ENCODE peak calls at places on chromosomes 3 and 15, in five cellular contexts. R is RWPE1, N is cardiac fibroblast, E is HL-60, C is fibroblast of pulmonary artery. F is an unnamed sample.

GRCh38 chr3:67384790-67385397 is 269.5 kb downstream of the SUCLG2 start:
- DNase-seq in R (no peak), N (peak), C (peak), E (peak), F (peak)

GRCh38 chr15:44296625-44297524 is 8.4 kb downstream of the GOLM2 start:
- DNase-seq in R (peak), N (peak), E (peak), C (peak), F (peak)

GRCh38 chr3:183274609-183275008 is 21.6 kb downstream of the B3GNT5 start:
- DNase-seq in N (peak), E (no peak), C (no peak), R (peak), F (peak)

GRCh38 chr3:69324362-69325025 is 61.4 kb downstream of the FRMD4B start:
- DNase-seq in E (peak), R (no peak), N (peak), C (peak), F (no peak)

GRCh38 chr15:70505971-70506887 is 257.1 kb downstream of the UACA start:
- DNase-seq in E (no peak), C (no peak), R (no peak), N (no peak), F (no peak)

GRCh38 chr15:90059208-90059985 is 42.9 kb downstream of the IDH2 start:
- DNase-seq in R (no peak), E (peak), N (no peak), C (no peak), F (no peak)

GRCh38 chr15:66067687-66068086 is 185.9 kb downstream of the MEGF11 start:
- DNase-seq in N (no peak), R (no peak), E (no peak), C (no peak), F (no peak)

GRCh38 chr15:39468341-39468740 is 112.5 kb upstream of the THBS1 start:
- DNase-seq in E (peak), N (no peak), C (no peak), R (no peak), F (no peak)

GRCh38 chr15:61764141-61764540 is 296.1 kb downstream of the VPS13C start:
- DNase-seq in N (peak), R (no peak), E (no peak), C (no peak), F (no peak)

GRCh38 chr3:182989566-182989965 is 9.2 kb upstream of the DCUN1D1 start:
- DNase-seq in C (no peak), E (no peak), R (peak), N (no peak), F (no peak)

GRCh38 chr3:159919873-159920272 is 68.8 kb upstream of the IL12A start:
- DNase-seq in E (no peak), C (peak), R (no peak), N (peak), F (peak)

GRCh38 chr3:150136242-150136641 is 165.5 kb upstream of the PFN2 start:
- DNase-seq in R (no peak), N (no peak), C (no peak), E (no peak), F (no peak)

GRCh38 chr3:182105875-182106274 is 394.1 kb downstream of the SOX2 start:
- DNase-seq in C (no peak), E (no peak), R (peak), N (no peak), F (peak)

GRCh38 chr3:195207731-195208130 is 63.2 kb downstream of the XXYLT1 start:
- DNase-seq in R (no peak), E (no peak), C (peak), N (no peak), F (no peak)

GRCh38 chr15:38398134-38398533 is 55.8 kb upstream of the FAM98B start:
- DNase-seq in N (peak), E (no peak), C (peak), R (peak), F (peak)

GRCh38 chr15:71125831-71126453 is 10.7 kb downstream of the THSD4 start:
- DNase-seq in E (no peak), R (no peak), C (no peak), N (no peak), F (no peak)

GRCh38 chr15:76235186-76235826 is 76.0 kb downstream of the ETFA start:
- DNase-seq in N (peak), E (no peak), R (peak), C (peak), F (peak)

GRCh38 chr3:103644450-103644849 is 1209.6 kb downstream of the ZPLD1 start:
- DNase-seq in C (no peak), N (no peak), R (no peak), E (no peak), F (peak)

GRCh38 chr3:155230382-155230781 is 63.1 kb downstream of the STRIT1 start:
- DNase-seq in R (no peak), N (peak), E (no peak), C (peak), F (peak)

GRCh38 chr3:9298236-9298635 is 48.8 kb upstream of the SRGAP3 start:
- DNase-seq in C (no peak), R (peak), N (peak), E (no peak), F (peak)

GRCh38 chr15:78392430-78392829 is 45.6 kb upstream of the IREB2 start:
- DNase-seq in N (no peak), R (no peak), E (no peak), C (no peak), F (no peak)

GRCh38 chr15:92082217-92082843 is 228.8 kb downstream of the SLCO3A1 start:
- DNase-seq in N (peak), E (peak), C (peak), R (peak), F (peak)

GRCh38 chr15:74901612-74902063 is 5.0 kb downstream of the FAM219B start:
- DNase-seq in E (peak), R (peak), N (peak), C (peak), F (no peak)

GRCh38 chr3:80890571-80890970 is 870.9 kb downstream of the GBE1 start:
- DNase-seq in N (no peak), R (no peak), E (no peak), C (no peak), F (no peak)

GRCh38 chr15:66080791-66081475 is 172.6 kb downstream of the MEGF11 start:
- DNase-seq in R (peak), N (peak), C (peak), E (no peak), F (peak)

DNA sequence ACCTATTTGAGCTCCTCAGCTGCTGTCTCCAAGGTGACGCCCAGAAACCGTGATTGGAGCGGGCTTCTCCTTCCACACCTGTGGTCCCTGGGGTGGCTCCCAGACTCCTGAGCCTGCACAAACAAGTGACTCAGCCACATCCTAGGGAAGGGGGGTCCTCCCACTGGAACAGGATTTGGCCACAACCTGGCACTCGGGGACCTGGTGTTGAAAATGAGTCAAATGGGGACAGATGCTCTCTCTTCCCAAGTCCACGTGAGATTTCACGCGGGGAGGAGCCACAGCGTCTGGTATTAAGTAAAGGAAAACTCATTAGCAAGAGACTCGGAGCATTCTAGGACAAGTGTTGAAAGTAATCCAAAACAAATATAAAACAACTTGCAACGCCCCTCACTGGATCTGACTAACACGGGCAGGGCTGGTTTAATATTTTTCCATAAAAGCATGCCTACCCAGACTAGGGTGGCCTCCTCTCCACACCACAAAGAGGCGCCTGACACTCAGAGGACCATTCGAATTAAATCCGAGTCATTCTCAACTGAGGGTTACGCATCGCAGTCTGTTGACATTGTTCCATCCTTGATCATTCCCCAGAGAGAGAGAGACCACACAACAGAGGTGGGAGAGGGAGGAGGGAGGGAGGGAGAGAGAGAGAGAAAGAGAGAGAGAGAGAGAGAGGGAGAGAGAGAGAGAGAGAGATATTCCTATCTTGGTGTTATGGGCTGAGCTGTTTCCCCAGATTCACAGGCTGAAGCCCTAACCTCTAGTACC is 74.4 kb downstream of the MGLL start:
- DNase-seq in R (peak), N (peak), E (no peak), C (peak), F (peak)
- TF ChIP-seq CTCF in R (peak), N (peak), E (no peak), C (no peak), F (no peak)

GRCh38 chr3:50321146-50321843 is 1.2 kb downstream of the HYAL2 start:
- DNase-seq in N (peak), R (peak), C (peak), E (peak), F (peak)

GRCh38 chr3:50323092-50323600 is 601 bp upstream of the HYAL2 start:
- DNase-seq in N (peak), R (no peak), C (no peak), E (no peak), F (no peak)

GRCh38 chr3:50320853-50321145 is 1.7 kb downstream of the HYAL2 start:
- DNase-seq in R (no peak), E (no peak), C (no peak), N (no peak), F (no peak)

GRCh38 chr3:50322386-50323091 is at the start of gene HYAL2:
- DNase-seq in N (peak), E (no peak), R (no peak), C (peak), F (no peak)

DNA sequence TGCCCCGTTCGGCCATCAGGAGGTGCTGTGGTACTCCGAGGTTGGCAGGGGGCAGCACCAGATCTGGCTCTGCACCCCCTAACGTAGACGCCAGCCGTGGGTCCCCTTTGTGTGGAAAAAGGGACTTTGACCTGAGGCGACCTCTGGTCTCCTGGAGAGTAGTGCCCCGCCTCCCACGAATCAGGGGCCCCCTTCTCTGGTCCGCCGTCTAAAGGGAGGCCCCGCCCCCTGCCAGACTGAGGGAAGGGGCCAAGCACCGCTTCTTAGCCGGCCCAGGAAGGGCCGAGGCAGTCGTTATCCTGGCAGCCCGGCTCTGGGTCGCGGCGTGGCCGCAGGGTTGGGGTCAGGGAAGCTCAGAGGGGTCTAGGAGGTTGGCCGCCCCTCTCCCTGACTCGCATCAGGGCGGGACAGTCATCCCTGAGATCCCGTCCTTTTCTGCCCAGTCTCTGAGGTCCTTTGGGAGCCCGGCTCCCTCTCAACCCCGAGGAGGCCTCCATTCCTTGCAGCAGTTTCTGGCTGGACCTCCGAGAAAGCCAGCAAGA is 630 bp downstream of the HYAL2 start:
- DNase-seq in C (no peak), E (peak), R (no peak), N (no peak), F (no peak)
- TF ChIP-seq CTCF in C (peak), E (peak), R (peak), N (peak), F (peak)

DNA sequence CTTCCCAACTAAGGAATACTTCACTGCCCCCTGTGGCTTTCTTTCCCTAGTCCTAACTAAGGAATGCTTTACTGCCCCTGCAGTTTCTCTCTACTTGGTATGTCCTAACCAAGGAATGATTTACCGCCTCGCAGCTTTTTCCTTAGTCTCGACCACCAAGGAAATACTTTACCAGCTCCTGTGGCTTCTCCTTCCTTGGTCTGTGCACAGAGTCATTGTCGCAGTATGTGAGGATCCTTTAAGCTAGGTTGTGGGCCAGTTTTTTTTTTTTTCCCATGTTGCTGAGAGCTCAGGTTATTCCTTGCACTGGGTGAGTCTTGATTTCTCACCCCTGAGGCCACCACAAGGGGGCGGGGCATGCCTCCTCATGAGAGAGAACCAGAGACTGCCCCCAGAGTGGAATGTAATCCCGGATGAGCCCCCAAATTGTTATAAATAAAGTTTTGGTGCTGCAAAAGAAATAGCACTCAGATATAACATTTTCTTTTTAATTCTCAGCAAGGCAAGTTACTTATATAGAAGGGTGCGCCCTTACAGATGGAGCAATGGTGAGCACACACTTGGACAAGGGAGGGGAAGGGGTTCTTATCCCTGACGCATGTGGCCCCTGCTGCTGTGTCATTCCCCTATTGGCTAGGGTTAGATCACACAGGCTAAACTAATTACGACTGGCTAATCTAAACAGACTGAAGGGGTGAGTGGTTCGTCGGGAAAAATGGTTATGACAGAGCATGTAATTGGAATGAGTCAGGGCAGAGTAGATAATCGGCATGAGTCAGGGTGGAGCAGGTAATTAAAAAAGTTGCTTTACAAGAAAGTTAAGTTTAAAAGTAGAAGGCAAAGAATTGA is 27.0 kb downstream of the NDUFB4 start:
- DNase-seq in N (peak), R (peak), C (peak), E (no peak), F (peak)
- TF ChIP-seq CTCF in N (peak), R (no peak), C (peak), E (no peak), F (no peak)

GRCh38 chr15:52568569-52569243 is at the start of gene ARPP19:
- DNase-seq in C (peak), N (peak), E (peak), R (peak), F (peak)
- TF ChIP-seq CTCF in C (no peak), N (no peak), E (no peak), R (no peak), F (no peak)

DNA sequence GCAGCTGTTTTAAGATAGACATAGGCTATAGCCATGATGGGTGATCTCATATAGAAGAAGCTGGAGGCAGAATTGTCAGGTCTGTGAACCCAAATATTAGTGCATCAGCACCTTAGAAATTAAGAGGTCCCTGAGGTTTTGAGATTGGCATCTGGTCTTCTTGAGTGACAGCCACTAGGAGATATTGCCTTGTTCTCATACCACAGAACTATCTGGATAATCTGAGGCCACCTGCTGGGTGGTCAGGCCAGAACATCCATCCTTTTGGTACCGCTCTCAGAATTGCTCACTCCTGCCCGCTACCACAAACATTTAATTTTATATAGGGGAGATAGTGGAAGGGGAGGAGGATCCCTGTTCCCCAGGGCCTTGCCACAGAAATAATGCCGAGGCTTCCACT is 210.6 kb upstream of the ZPLD1 start:
- DNase-seq in R (peak), C (peak), N (peak), E (no peak), F (peak)
- TF ChIP-seq CTCF in R (peak), C (peak), N (peak), E (no peak), F (peak)

GRCh38 chr3:172666873-172667694 is 43.8 kb downstream of the NCEH1 start:
- DNase-seq in C (peak), N (peak), E (peak), R (peak), F (peak)

DNA sequence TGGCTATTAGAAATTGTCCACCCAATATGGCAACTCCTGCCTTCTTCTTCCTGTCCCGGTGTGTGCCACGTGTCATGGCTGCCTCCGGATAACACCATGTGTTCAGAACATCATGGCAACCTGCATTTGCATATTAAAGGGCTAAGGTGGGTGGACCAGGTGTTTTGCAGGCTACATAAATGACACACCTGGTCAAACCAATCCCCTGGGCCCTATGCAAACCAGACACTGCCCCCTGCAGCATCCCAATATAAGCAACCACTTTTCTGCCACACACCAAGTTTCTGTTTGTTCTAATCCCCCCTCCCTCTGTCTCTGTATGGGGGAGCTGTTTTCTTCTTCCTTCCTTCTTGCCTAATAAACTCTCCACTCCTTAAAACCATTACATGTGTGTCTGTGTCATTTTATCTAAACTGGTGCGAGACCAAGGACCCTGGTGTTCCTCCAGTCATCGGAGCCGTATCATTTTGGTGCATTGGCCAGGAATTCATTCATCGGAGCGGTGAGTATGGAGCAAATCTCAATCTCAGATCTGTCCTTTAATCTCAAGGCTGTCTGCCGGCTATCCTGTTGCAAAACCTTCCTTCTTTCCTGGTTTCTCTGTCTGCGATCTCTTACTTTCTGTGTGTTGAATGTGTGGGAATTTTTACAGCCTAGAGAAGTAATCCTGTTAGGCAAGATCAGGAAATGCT is 44.5 kb downstream of the NCEH1 start:
- DNase-seq in R (no peak), N (peak), E (no peak), C (peak), F (no peak)
- TF ChIP-seq CTCF in R (no peak), N (peak), E (no peak), C (peak), F (peak)